ENCODE peak calls at places on chromosomes 1 and 21, in nine cellular contexts. One of them, this sample, is unnamed.
A peak's percentile ranks its signal among the peaks of the same experiment; 100 is the strongest.

GRCh38 chr1:214108097-214108446 is 120.3 kb downstream of the PROX1 start:
- DNase-seq in tibial artery: no peak
- DNase-seq in stimulated activated CD4-positive, alpha-beta T cell treated with anti-CD3 and anti-CD28 coated beads, Interleukin-4, amount 100 ng/mL, for 48 hours: no peak
- DNase-seq in GM23248: no peak
- DNase-seq in nephron progenitor cell: no peak
- DNase-seq in heart left ventricle: peak; percentile 22
- DNase-seq in mammary epithelial cell: peak; percentile 4
- DNase-seq in activated T-helper 1 cell treated with anti-CD3 and anti-CD28 coated beads, Interleukin-12 subunit alpha, Interleukin-12 subunit beta, Interleukin-2, Interleukin-4 antibody, amounts not matched to agents 30 ng/mL and 10 ng/mL and 1 ng/mL, durations not matched to agents 14 hours and 24 hours and 36 hours: no peak
- DNase-seq in mucosa of gallbladder: no peak
- DNase-seq in this sample: no peak

GRCh38 chr21:26105819-26106218 is 64.8 kb downstream of the APP start:
- DNase-seq in tibial artery: no peak
- DNase-seq in activated T-helper 1 cell treated with anti-CD3 and anti-CD28 coated beads, Interleukin-12 subunit alpha, Interleukin-12 subunit beta, Interleukin-2, Interleukin-4 antibody, amounts not matched to agents 30 ng/mL and 10 ng/mL and 1 ng/mL, durations not matched to agents 14 hours and 24 hours and 36 hours: no peak
- DNase-seq in mucosa of gallbladder: no peak
- DNase-seq in nephron progenitor cell: no peak
- DNase-seq in mammary epithelial cell: no peak
- DNase-seq in stimulated activated CD4-positive, alpha-beta T cell treated with anti-CD3 and anti-CD28 coated beads, Interleukin-4, amount 100 ng/mL, for 48 hours: no peak
- DNase-seq in GM23248: no peak
- DNase-seq in heart left ventricle: no peak
- DNase-seq in this sample: no peak

GRCh38 chr1:3752400-3752945 is at the start of gene CCDC27:
- DNase-seq in tibial artery: no peak
- DNase-seq in stimulated activated CD4-positive, alpha-beta T cell treated with anti-CD3 and anti-CD28 coated beads, Interleukin-4, amount 100 ng/mL, for 48 hours: no peak
- DNase-seq in GM23248: no peak
- DNase-seq in nephron progenitor cell: no peak
- DNase-seq in heart left ventricle: no peak
- DNase-seq in activated T-helper 1 cell treated with anti-CD3 and anti-CD28 coated beads, Interleukin-12 subunit alpha, Interleukin-12 subunit beta, Interleukin-2, Interleukin-4 antibody, amounts not matched to agents 30 ng/mL and 10 ng/mL and 1 ng/mL, durations not matched to agents 14 hours and 24 hours and 36 hours: no peak
- DNase-seq in mucosa of gallbladder: no peak
- DNase-seq in mammary epithelial cell: no peak
- DNase-seq in this sample: no peak

GRCh38 chr1:178057131-178057765 is 36.7 kb upstream of the RASAL2 start:
- DNase-seq in GM23248: peak; percentile 31
- DNase-seq in mammary epithelial cell: no peak
- DNase-seq in heart left ventricle: peak; percentile 56
- DNase-seq in nephron progenitor cell: no peak
- DNase-seq in tibial artery: no peak
- DNase-seq in stimulated activated CD4-positive, alpha-beta T cell treated with anti-CD3 and anti-CD28 coated beads, Interleukin-4, amount 100 ng/mL, for 48 hours: no peak
- DNase-seq in activated T-helper 1 cell treated with anti-CD3 and anti-CD28 coated beads, Interleukin-12 subunit alpha, Interleukin-12 subunit beta, Interleukin-2, Interleukin-4 antibody, amounts not matched to agents 30 ng/mL and 10 ng/mL and 1 ng/mL, durations not matched to agents 14 hours and 24 hours and 36 hours: no peak
- DNase-seq in mucosa of gallbladder: no peak
- DNase-seq in this sample: peak; percentile 47

GRCh38 chr1:31498376-31499040 is 77.8 kb upstream of the TINAGL1 start:
- DNase-seq in heart left ventricle: no peak
- DNase-seq in nephron progenitor cell: no peak
- DNase-seq in mammary epithelial cell: no peak
- DNase-seq in tibial artery: no peak
- DNase-seq in stimulated activated CD4-positive, alpha-beta T cell treated with anti-CD3 and anti-CD28 coated beads, Interleukin-4, amount 100 ng/mL, for 48 hours: no peak
- DNase-seq in GM23248: no peak
- DNase-seq in mucosa of gallbladder: no peak
- DNase-seq in activated T-helper 1 cell treated with anti-CD3 and anti-CD28 coated beads, Interleukin-12 subunit alpha, Interleukin-12 subunit beta, Interleukin-2, Interleukin-4 antibody, amounts not matched to agents 30 ng/mL and 10 ng/mL and 1 ng/mL, durations not matched to agents 14 hours and 24 hours and 36 hours: no peak
- DNase-seq in this sample: no peak

GRCh38 chr21:31158789-31159581 is 120.7 kb upstream of the KRTAP19-8 start:
- DNase-seq in stimulated activated CD4-positive, alpha-beta T cell treated with anti-CD3 and anti-CD28 coated beads, Interleukin-4, amount 100 ng/mL, for 48 hours: no peak
- DNase-seq in mucosa of gallbladder: no peak
- DNase-seq in tibial artery: no peak
- DNase-seq in mammary epithelial cell: no peak
- DNase-seq in activated T-helper 1 cell treated with anti-CD3 and anti-CD28 coated beads, Interleukin-12 subunit alpha, Interleukin-12 subunit beta, Interleukin-2, Interleukin-4 antibody, amounts not matched to agents 30 ng/mL and 10 ng/mL and 1 ng/mL, durations not matched to agents 14 hours and 24 hours and 36 hours: no peak
- DNase-seq in heart left ventricle: no peak
- DNase-seq in GM23248: peak; percentile 40
- DNase-seq in nephron progenitor cell: no peak
- DNase-seq in this sample: no peak

GRCh38 chr1:43521078-43521477 is 9.6 kb upstream of the PTPRF start:
- DNase-seq in activated T-helper 1 cell treated with anti-CD3 and anti-CD28 coated beads, Interleukin-12 subunit alpha, Interleukin-12 subunit beta, Interleukin-2, Interleukin-4 antibody, amounts not matched to agents 30 ng/mL and 10 ng/mL and 1 ng/mL, durations not matched to agents 14 hours and 24 hours and 36 hours: no peak
- DNase-seq in tibial artery: no peak
- DNase-seq in GM23248: no peak
- DNase-seq in mucosa of gallbladder: no peak
- DNase-seq in mammary epithelial cell: no peak
- DNase-seq in heart left ventricle: no peak
- DNase-seq in stimulated activated CD4-positive, alpha-beta T cell treated with anti-CD3 and anti-CD28 coated beads, Interleukin-4, amount 100 ng/mL, for 48 hours: no peak
- DNase-seq in nephron progenitor cell: no peak
- DNase-seq in this sample: no peak

GRCh38 chr21:37877171-37877570 is 39.1 kb downstream of the KCNJ6 start:
- DNase-seq in nephron progenitor cell: no peak
- DNase-seq in tibial artery: no peak
- DNase-seq in mammary epithelial cell: peak; percentile 62
- DNase-seq in stimulated activated CD4-positive, alpha-beta T cell treated with anti-CD3 and anti-CD28 coated beads, Interleukin-4, amount 100 ng/mL, for 48 hours: no peak
- DNase-seq in GM23248: peak; percentile 32
- DNase-seq in activated T-helper 1 cell treated with anti-CD3 and anti-CD28 coated beads, Interleukin-12 subunit alpha, Interleukin-12 subunit beta, Interleukin-2, Interleukin-4 antibody, amounts not matched to agents 30 ng/mL and 10 ng/mL and 1 ng/mL, durations not matched to agents 14 hours and 24 hours and 36 hours: no peak
- DNase-seq in heart left ventricle: no peak
- DNase-seq in mucosa of gallbladder: no peak
- DNase-seq in this sample: peak; percentile 25

GRCh38 chr21:46437096-46437498 is 21.6 kb upstream of the DIP2A start:
- DNase-seq in mammary epithelial cell: no peak
- DNase-seq in tibial artery: no peak
- DNase-seq in GM23248: no peak
- DNase-seq in stimulated activated CD4-positive, alpha-beta T cell treated with anti-CD3 and anti-CD28 coated beads, Interleukin-4, amount 100 ng/mL, for 48 hours: no peak
- DNase-seq in nephron progenitor cell: no peak
- DNase-seq in mucosa of gallbladder: no peak
- DNase-seq in activated T-helper 1 cell treated with anti-CD3 and anti-CD28 coated beads, Interleukin-12 subunit alpha, Interleukin-12 subunit beta, Interleukin-2, Interleukin-4 antibody, amounts not matched to agents 30 ng/mL and 10 ng/mL and 1 ng/mL, durations not matched to agents 14 hours and 24 hours and 36 hours: no peak
- DNase-seq in heart left ventricle: no peak
- DNase-seq in this sample: no peak

GRCh38 chr1:73711089-73711488 is 486.9 kb downstream of the LRRIQ3 start:
- DNase-seq in tibial artery: no peak
- DNase-seq in heart left ventricle: no peak
- DNase-seq in mucosa of gallbladder: no peak
- DNase-seq in stimulated activated CD4-positive, alpha-beta T cell treated with anti-CD3 and anti-CD28 coated beads, Interleukin-4, amount 100 ng/mL, for 48 hours: no peak
- DNase-seq in activated T-helper 1 cell treated with anti-CD3 and anti-CD28 coated beads, Interleukin-12 subunit alpha, Interleukin-12 subunit beta, Interleukin-2, Interleukin-4 antibody, amounts not matched to agents 30 ng/mL and 10 ng/mL and 1 ng/mL, durations not matched to agents 14 hours and 24 hours and 36 hours: no peak
- DNase-seq in nephron progenitor cell: no peak
- DNase-seq in GM23248: no peak
- DNase-seq in mammary epithelial cell: no peak
- DNase-seq in this sample: no peak

GRCh38 chr1:208688656-208689315 is 444.6 kb upstream of the PLXNA2 start:
- DNase-seq in stimulated activated CD4-positive, alpha-beta T cell treated with anti-CD3 and anti-CD28 coated beads, Interleukin-4, amount 100 ng/mL, for 48 hours: no peak
- DNase-seq in mucosa of gallbladder: no peak
- DNase-seq in GM23248: no peak
- DNase-seq in heart left ventricle: no peak
- DNase-seq in tibial artery: no peak
- DNase-seq in mammary epithelial cell: no peak
- DNase-seq in activated T-helper 1 cell treated with anti-CD3 and anti-CD28 coated beads, Interleukin-12 subunit alpha, Interleukin-12 subunit beta, Interleukin-2, Interleukin-4 antibody, amounts not matched to agents 30 ng/mL and 10 ng/mL and 1 ng/mL, durations not matched to agents 14 hours and 24 hours and 36 hours: no peak
- DNase-seq in nephron progenitor cell: no peak
- DNase-seq in this sample: no peak

GRCh38 chr1:117143856-117144255 is 22.3 kb upstream of the TRIM45 start:
- DNase-seq in tibial artery: no peak
- DNase-seq in GM23248: peak; percentile 43
- DNase-seq in stimulated activated CD4-positive, alpha-beta T cell treated with anti-CD3 and anti-CD28 coated beads, Interleukin-4, amount 100 ng/mL, for 48 hours: no peak
- DNase-seq in activated T-helper 1 cell treated with anti-CD3 and anti-CD28 coated beads, Interleukin-12 subunit alpha, Interleukin-12 subunit beta, Interleukin-2, Interleukin-4 antibody, amounts not matched to agents 30 ng/mL and 10 ng/mL and 1 ng/mL, durations not matched to agents 14 hours and 24 hours and 36 hours: no peak
- DNase-seq in heart left ventricle: no peak
- DNase-seq in mammary epithelial cell: no peak
- DNase-seq in mucosa of gallbladder: no peak
- DNase-seq in nephron progenitor cell: no peak
- DNase-seq in this sample: no peak

GRCh38 chr1:53327183-53327941 is 508 bp downstream of the LRP8 start:
- DNase-seq in GM23248: peak; percentile 65
- DNase-seq in mucosa of gallbladder: no peak
- DNase-seq in stimulated activated CD4-positive, alpha-beta T cell treated with anti-CD3 and anti-CD28 coated beads, Interleukin-4, amount 100 ng/mL, for 48 hours: peak; percentile 32
- DNase-seq in activated T-helper 1 cell treated with anti-CD3 and anti-CD28 coated beads, Interleukin-12 subunit alpha, Interleukin-12 subunit beta, Interleukin-2, Interleukin-4 antibody, amounts not matched to agents 30 ng/mL and 10 ng/mL and 1 ng/mL, durations not matched to agents 14 hours and 24 hours and 36 hours: peak; percentile 47
- DNase-seq in heart left ventricle: peak; percentile 30
- DNase-seq in nephron progenitor cell: peak; percentile 70
- DNase-seq in tibial artery: no peak
- DNase-seq in mammary epithelial cell: peak; percentile 39
- DNase-seq in this sample: peak; percentile 21

GRCh38 chr1:115727706-115728249 is 40.7 kb downstream of the CASQ2 start:
- DNase-seq in mammary epithelial cell: peak; percentile 94
- DNase-seq in activated T-helper 1 cell treated with anti-CD3 and anti-CD28 coated beads, Interleukin-12 subunit alpha, Interleukin-12 subunit beta, Interleukin-2, Interleukin-4 antibody, amounts not matched to agents 30 ng/mL and 10 ng/mL and 1 ng/mL, durations not matched to agents 14 hours and 24 hours and 36 hours: no peak
- DNase-seq in GM23248: peak; percentile 82
- DNase-seq in mucosa of gallbladder: peak; percentile 58
- DNase-seq in heart left ventricle: peak; percentile 58
- DNase-seq in nephron progenitor cell: no peak
- DNase-seq in stimulated activated CD4-positive, alpha-beta T cell treated with anti-CD3 and anti-CD28 coated beads, Interleukin-4, amount 100 ng/mL, for 48 hours: no peak
- DNase-seq in tibial artery: peak; percentile 85
- DNase-seq in this sample: peak; percentile 95

This sample was measured in fibroblast of mammary gland.